ENCODE peak calls at places on chromosomes 4 and X, in nine cellular contexts. D is OCI-LY7, S is H1, O is PC-3, U is endothelial cell of umbilical vein, Q is fibroblast of lung, Y is A549, M is breast epithelium, X is SK-N-SH. N is an unnamed sample.

GRCh38 chr4:97496298-97496873 is 646.9 kb downstream of the STPG2 start:
- DNase-seq in D (no peak), S (no peak), O (peak), U (peak), Q (peak), Y (peak), M (no peak), X (no peak), N (no peak)

GRCh38 chrX:9117851-9118250 is 83.9 kb upstream of the FAM9B start:
- DNase-seq in D (no peak), S (no peak), O (no peak), U (no peak), Q (no peak), Y (no peak), M (no peak), X (no peak), N (no peak)

GRCh38 chrX:119238557-119238956 is 2.5 kb downstream of the PGRMC1 start:
- DNase-seq in D (no peak), S (no peak), O (peak), U (no peak), Q (peak), Y (no peak), M (no peak), X (no peak), N (peak)

GRCh38 chr4:108007984-108008383 is 18.3 kb downstream of the HADH start:
- DNase-seq in D (no peak), S (no peak), O (no peak), U (no peak), Q (no peak), Y (no peak), M (no peak), X (no peak), N (no peak)

GRCh38 chr4:13541176-13541604 is 3.1 kb downstream of the NKX3-2 start:
- DNase-seq in D (no peak), S (no peak), O (no peak), U (no peak), Q (no peak), Y (no peak), M (no peak), X (peak), N (peak)

GRCh38 chr4:189974056-189974455 is 33.4 kb downstream of the FRG1 start:
- DNase-seq in D (peak), S (no peak), O (peak), U (peak), Q (no peak), Y (peak), M (no peak), X (peak), N (no peak)

GRCh38 chr4:122588453-122589238 is 32.2 kb downstream of the IL21 start:
- DNase-seq in D (no peak), S (no peak), O (peak), U (no peak), Q (peak), Y (no peak), M (no peak), X (no peak), N (no peak)

GRCh38 chr4:139589619-139590018 is 33.6 kb upstream of the SETD7 start:
- DNase-seq in D (no peak), S (no peak), O (no peak), U (no peak), Q (peak), Y (no peak), M (no peak), X (no peak), N (no peak)

GRCh38 chr4:182842104-182842600 is 75.0 kb downstream of the DCTD start:
- DNase-seq in D (no peak), S (no peak), O (no peak), U (no peak), Q (no peak), Y (no peak), M (no peak), X (no peak), N (peak)

GRCh38 chr4:10666616-10667015 is 18.0 kb downstream of the CLNK start:
- DNase-seq in D (no peak), S (no peak), O (no peak), U (no peak), Q (no peak), Y (no peak), M (no peak), X (no peak), N (no peak)

GRCh38 chr4:12949719-12950118 is 534.4 kb downstream of the RAB28 start:
- DNase-seq in D (no peak), S (no peak), O (peak), U (no peak), Q (no peak), Y (no peak), M (no peak), X (no peak), N (no peak)

GRCh38 chr4:151389316-151389715 is 19.7 kb upstream of the FHIP1A start:
- DNase-seq in D (no peak), S (no peak), O (no peak), U (no peak), Q (peak), Y (no peak), M (no peak), X (no peak), N (peak)

GRCh38 chr4:84498203-84499026 is 677 bp downstream of the NKX6-1 start:
- DNase-seq in D (no peak), S (no peak), O (peak), U (peak), Q (peak), Y (peak), M (no peak), X (peak), N (peak)

GRCh38 chr4:35516102-35516501 is 728.2 kb downstream of the ARAP2 start:
- DNase-seq in D (no peak), S (no peak), O (peak), U (no peak), Q (no peak), Y (no peak), M (no peak), X (no peak), N (no peak)

GRCh38 chrX:70141373-70141772 is 8.1 kb downstream of the IGBP1 start:
- DNase-seq in D (no peak), S (no peak), O (no peak), U (no peak), Q (no peak), Y (no peak), M (no peak), X (no peak), N (no peak)

GRCh38 chrX:130378008-130378669 is 7.3 kb downstream of the GPR119 start:
- DNase-seq in D (no peak), S (no peak), O (no peak), U (no peak), Q (no peak), Y (no peak), M (no peak), X (peak), N (no peak)

GRCh38 chrX:107323786-107324492 is 117.5 kb downstream of the DNAAF6 start:
- DNase-seq in D (no peak), S (no peak), O (no peak), U (no peak), Q (no peak), Y (no peak), M (no peak), X (peak), N (peak)

DNA sequence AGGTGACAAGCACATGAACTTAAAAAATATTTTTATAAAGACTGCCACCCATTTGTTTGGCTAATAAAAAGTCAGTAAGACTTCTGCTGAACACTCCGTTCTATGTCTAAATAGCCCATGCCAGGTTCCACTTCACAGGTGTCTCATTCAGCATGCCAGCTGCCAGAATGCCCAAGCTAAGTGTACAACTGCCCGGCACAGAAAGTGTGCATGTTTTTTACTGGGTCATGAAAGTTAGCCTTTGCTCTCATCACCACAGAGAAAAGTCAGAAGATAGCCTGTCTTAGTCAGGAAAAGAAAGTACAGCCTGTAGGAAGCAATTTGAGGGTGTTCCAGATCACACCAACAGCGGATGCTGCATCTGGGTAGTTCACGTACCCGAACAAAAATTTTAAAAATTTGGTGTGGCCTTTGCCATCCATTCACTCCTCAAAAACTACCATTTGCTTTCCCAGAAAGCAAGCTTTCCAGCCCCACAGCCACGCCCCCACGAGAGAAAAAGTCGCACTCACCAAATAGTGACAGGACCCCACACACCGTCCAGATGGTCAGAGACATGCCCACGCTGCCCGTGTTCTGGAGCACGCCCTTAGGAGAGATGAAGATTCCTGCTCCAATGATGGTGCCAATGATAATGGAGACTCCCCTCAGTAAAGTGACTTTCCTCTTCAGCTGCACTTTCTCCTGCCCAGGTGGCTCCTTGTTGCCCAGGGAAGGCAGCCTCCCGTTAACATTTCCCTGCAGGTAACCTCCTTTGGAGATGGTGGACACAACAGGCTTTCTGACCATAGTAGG is 671 bp downstream of the SLC7A11 start:
- DNase-seq in D (peak), S (no peak), O (peak), U (peak), Q (peak), Y (peak), M (no peak), X (no peak), N (no peak)
- H3K27ac ChIP-seq in D (peak), S (peak), O (peak), U (peak), Q (peak), Y (peak), M (peak), X (peak), N (peak)

GRCh38 chr4:73976716-73977115 is 5.1 kb downstream of the PF4 start:
- DNase-seq in D (no peak), S (no peak), O (no peak), U (no peak), Q (peak), Y (no peak), M (no peak), X (no peak), N (peak)

GRCh38 chr4:73978886-73979285 is 2.9 kb downstream of the PF4 start:
- DNase-seq in D (no peak), S (no peak), O (peak), U (no peak), Q (peak), Y (peak), M (no peak), X (no peak), N (peak)

GRCh38 chr4:73974352-73974751 is 7.5 kb downstream of the PF4 start:
- DNase-seq in D (no peak), S (no peak), O (no peak), U (no peak), Q (no peak), Y (no peak), M (no peak), X (no peak), N (no peak)

GRCh38 chr4:73976217-73976616 is 5.6 kb downstream of the PF4 start:
- DNase-seq in D (no peak), S (no peak), O (no peak), U (no peak), Q (no peak), Y (no peak), M (no peak), X (no peak), N (no peak)

DNA sequence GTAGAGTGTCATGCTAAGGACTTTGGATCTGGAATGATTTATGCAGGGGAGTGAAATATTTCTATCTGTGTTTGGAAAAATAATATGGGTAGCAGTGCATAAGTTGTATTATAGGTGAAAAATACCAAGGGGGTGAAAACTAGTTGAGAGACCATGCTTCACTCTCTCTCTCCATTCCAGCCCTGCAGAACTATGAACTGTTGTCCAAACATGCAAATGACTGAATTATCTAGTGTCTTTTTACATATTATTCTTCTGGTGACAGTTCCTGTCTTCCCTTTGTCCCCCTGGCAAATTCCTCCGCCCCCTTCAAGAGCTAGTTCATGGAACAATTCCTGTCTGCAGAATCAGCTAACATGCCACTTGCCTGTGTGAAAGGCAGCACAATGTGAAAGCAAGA is 2.4 kb downstream of the PF4 start:
- DNase-seq in D (no peak), S (no peak), O (no peak), U (no peak), Q (no peak), Y (no peak), M (no peak), X (no peak), N (no peak)
- H3K27ac ChIP-seq in D (no peak), S (no peak), O (peak), U (no peak), Q (no peak), Y (peak), M (no peak), X (no peak), N (peak)

GRCh38 chr4:6460876-6461275 is 11.5 kb downstream of the PPP2R2C start:
- DNase-seq in D (no peak), S (no peak), O (no peak), U (no peak), Q (no peak), Y (no peak), M (peak), X (no peak), N (no peak)
- H3K27ac ChIP-seq in D (no peak), S (no peak), O (no peak), U (no peak), Q (no peak), Y (no peak), M (no peak), X (no peak), N (no peak)

GRCh38 chr4:104524591-104524990 is 29.9 kb upstream of the CXXC4 start:
- DNase-seq in D (no peak), S (no peak), O (no peak), U (no peak), Q (peak), Y (no peak), M (no peak), X (no peak), N (no peak)
- H3K27ac ChIP-seq in D (no peak), S (no peak), O (no peak), U (no peak), Q (no peak), Y (no peak), M (no peak), X (no peak), N (no peak)

GRCh38 chrX:45756562-45756961 is 555.9 kb upstream of the DIPK2B start:
- DNase-seq in D (no peak), S (no peak), O (peak), U (peak), Q (peak), Y (no peak), M (no peak), X (no peak), N (no peak)
- H3K27ac ChIP-seq in D (no peak), S (no peak), O (peak), U (peak), Q (no peak), Y (no peak), M (no peak), X (peak), N (peak)

GRCh38 chrX:133926099-133926498 is 59.3 kb downstream of the GPC3 start:
- DNase-seq in D (no peak), S (no peak), O (no peak), U (no peak), Q (no peak), Y (no peak), M (no peak), X (no peak), N (no peak)
- H3K27ac ChIP-seq in D (no peak), S (no peak), O (no peak), U (no peak), Q (no peak), Y (no peak), M (no peak), X (no peak), N (no peak)

N was measured in osteoblast.